ENCODE peak calls at places on chromosomes 1 and 21, in five cellular contexts. One of them, this sample, is unnamed.

GRCh38 chr1:225652726-225653462 is at the start of gene ENAH:
- DNase-seq in SK-N-SH: peak; percentile 96
- DNase-seq in uterus: peak; percentile 85
- DNase-seq in naive thymus-derived CD4-positive, alpha-beta T cell: peak; percentile 17
- DNase-seq in NT2/D1: peak; percentile 75
- DNase-seq in this sample: peak; percentile 62

GRCh38 chr1:206952182-206952581 is 5.9 kb upstream of the PIGR start:
- DNase-seq in NT2/D1: no peak
- DNase-seq in SK-N-SH: no peak
- DNase-seq in naive thymus-derived CD4-positive, alpha-beta T cell: no peak
- DNase-seq in uterus: no peak
- DNase-seq in this sample: no peak

GRCh38 chr1:72282690-72283203 is 408 bp upstream of the NEGR1 start:
- DNase-seq in uterus: peak; percentile 83
- DNase-seq in SK-N-SH: peak; percentile 79
- DNase-seq in naive thymus-derived CD4-positive, alpha-beta T cell: peak; percentile 55
- DNase-seq in NT2/D1: peak; percentile 86
- DNase-seq in this sample: peak; percentile 87

GRCh38 chr21:39004776-39005605 is 178.3 kb downstream of the PSMG1 start:
- DNase-seq in SK-N-SH: peak; percentile 83
- DNase-seq in uterus: peak; percentile 64
- DNase-seq in NT2/D1: no peak
- DNase-seq in naive thymus-derived CD4-positive, alpha-beta T cell: no peak
- DNase-seq in this sample: no peak

GRCh38 chr21:34135330-34135729 is 62.0 kb downstream of the MRPS6 start:
- DNase-seq in uterus: no peak
- DNase-seq in SK-N-SH: no peak
- DNase-seq in NT2/D1: no peak
- DNase-seq in naive thymus-derived CD4-positive, alpha-beta T cell: no peak
- DNase-seq in this sample: no peak

GRCh38 chr1:70256664-70257063 is 35.5 kb downstream of the SRSF11 start:
- DNase-seq in SK-N-SH: no peak
- DNase-seq in uterus: no peak
- DNase-seq in naive thymus-derived CD4-positive, alpha-beta T cell: no peak
- DNase-seq in NT2/D1: no peak
- DNase-seq in this sample: no peak

GRCh38 chr21:42317826-42318746 is 2.9 kb upstream of the TFF3 start:
- DNase-seq in naive thymus-derived CD4-positive, alpha-beta T cell: no peak
- DNase-seq in SK-N-SH: no peak
- DNase-seq in NT2/D1: no peak
- DNase-seq in uterus: peak; percentile 4
- DNase-seq in this sample: no peak

GRCh38 chr1:201896951-201897391 is 8.3 kb downstream of the SHISA4 start:
- DNase-seq in NT2/D1: no peak
- DNase-seq in naive thymus-derived CD4-positive, alpha-beta T cell: no peak
- DNase-seq in uterus: peak; percentile 83
- DNase-seq in SK-N-SH: no peak
- DNase-seq in this sample: peak; percentile 81

GRCh38 chr1:59295603-59296002 is 1.3 kb upstream of the FGGY start:
- DNase-seq in uterus: no peak
- DNase-seq in SK-N-SH: no peak
- DNase-seq in naive thymus-derived CD4-positive, alpha-beta T cell: no peak
- DNase-seq in NT2/D1: no peak
- DNase-seq in this sample: no peak

GRCh38 chr1:95660736-95661135 is 426.7 kb downstream of the RWDD3 start:
- DNase-seq in uterus: no peak
- DNase-seq in NT2/D1: no peak
- DNase-seq in SK-N-SH: no peak
- DNase-seq in naive thymus-derived CD4-positive, alpha-beta T cell: no peak
- DNase-seq in this sample: no peak

GRCh38 chr1:169550294-169550693 is 36.0 kb downstream of the F5 start:
- DNase-seq in naive thymus-derived CD4-positive, alpha-beta T cell: no peak
- DNase-seq in uterus: no peak
- DNase-seq in SK-N-SH: peak; percentile 21
- DNase-seq in NT2/D1: no peak
- DNase-seq in this sample: no peak

GRCh38 chr1:9360371-9361064 is 67.8 kb downstream of the SPSB1 start:
- DNase-seq in uterus: no peak
- DNase-seq in NT2/D1: no peak
- DNase-seq in SK-N-SH: no peak
- DNase-seq in naive thymus-derived CD4-positive, alpha-beta T cell: no peak
- DNase-seq in this sample: no peak

GRCh38 chr1:77824083-77824482 is 44.6 kb downstream of the MIGA1 start:
- DNase-seq in NT2/D1: peak; percentile 18
- DNase-seq in naive thymus-derived CD4-positive, alpha-beta T cell: no peak
- DNase-seq in uterus: no peak
- DNase-seq in SK-N-SH: no peak
- DNase-seq in this sample: no peak

GRCh38 chr1:1033009-1033587 is 13.2 kb downstream of the AGRN start:
- DNase-seq in NT2/D1: peak; percentile 86
- DNase-seq in SK-N-SH: peak; percentile 97
- DNase-seq in uterus: peak; percentile 68
- DNase-seq in naive thymus-derived CD4-positive, alpha-beta T cell: peak; percentile 74
- DNase-seq in this sample: peak; percentile 98

GRCh38 chr1:147892216-147892615 is 10.4 kb upstream of the GJA8 start:
- DNase-seq in NT2/D1: no peak
- DNase-seq in SK-N-SH: no peak
- DNase-seq in naive thymus-derived CD4-positive, alpha-beta T cell: no peak
- DNase-seq in uterus: no peak
- DNase-seq in this sample: peak; percentile 81

GRCh38 chr1:203396595-203397194 is 45.8 kb upstream of the FMOD start:
- DNase-seq in NT2/D1: no peak
- DNase-seq in naive thymus-derived CD4-positive, alpha-beta T cell: no peak
- DNase-seq in uterus: no peak
- DNase-seq in SK-N-SH: no peak
- DNase-seq in this sample: no peak

GRCh38 chr1:40650075-40650474 is 15.4 kb downstream of the RIMS3 start:
- DNase-seq in SK-N-SH: peak; percentile 56
- DNase-seq in naive thymus-derived CD4-positive, alpha-beta T cell: no peak
- DNase-seq in uterus: no peak
- DNase-seq in NT2/D1: no peak
- DNase-seq in this sample: peak; percentile 47

GRCh38 chr1:172398193-172398592 is 22.3 kb upstream of the C1orf105 start:
- DNase-seq in uterus: peak; percentile 46
- DNase-seq in SK-N-SH: no peak
- DNase-seq in naive thymus-derived CD4-positive, alpha-beta T cell: no peak
- DNase-seq in NT2/D1: no peak
- DNase-seq in this sample: no peak

GRCh38 chr1:54401799-54402198 is 4.4 kb downstream of the SSBP3 start:
- DNase-seq in NT2/D1: no peak
- DNase-seq in uterus: no peak
- DNase-seq in SK-N-SH: no peak
- DNase-seq in naive thymus-derived CD4-positive, alpha-beta T cell: no peak
- DNase-seq in this sample: no peak
- H3K36me3 ChIP-seq in NT2/D1: peaks cover 77% of the 10 kb centered on the region
- H3K36me3 ChIP-seq in uterus: no peaks in the 10 kb centered on the region
- H3K36me3 ChIP-seq in SK-N-SH: peaks cover 37% of the 10 kb centered on the region
- H3K36me3 ChIP-seq in naive thymus-derived CD4-positive, alpha-beta T cell: peaks cover 5% of the 10 kb centered on the region
- H3K36me3 ChIP-seq in this sample: peaks cover 86% of the 10 kb centered on the region

DNA sequence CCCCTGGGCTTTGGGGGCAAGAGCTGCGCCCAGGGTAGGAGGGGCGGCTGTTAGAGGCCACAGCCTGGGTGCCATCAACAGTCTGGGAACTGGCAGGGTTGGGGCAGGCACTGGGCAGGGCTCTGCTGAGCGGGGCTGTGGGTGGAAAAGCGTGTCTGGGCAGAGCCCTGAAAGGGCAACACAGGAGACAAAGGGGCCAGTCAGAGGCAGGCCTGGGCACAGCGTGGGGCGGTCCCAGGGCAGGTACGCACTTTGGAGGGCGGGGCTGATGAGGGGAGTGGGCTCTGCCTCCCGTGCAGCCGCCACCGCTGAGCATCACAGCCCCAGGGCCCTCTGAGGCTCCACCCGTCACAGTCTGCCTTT is 13.9 kb downstream of the CELSR2 start:
- DNase-seq in SK-N-SH: no peak
- DNase-seq in uterus: no peak
- DNase-seq in NT2/D1: no peak
- DNase-seq in naive thymus-derived CD4-positive, alpha-beta T cell: no peak
- DNase-seq in this sample: no peak
- H3K36me3 ChIP-seq in SK-N-SH: no peaks in the 10 kb centered on the region
- H3K36me3 ChIP-seq in uterus: no peaks in the 10 kb centered on the region
- H3K36me3 ChIP-seq in NT2/D1: peaks cover 82% of the 10 kb centered on the region
- H3K36me3 ChIP-seq in naive thymus-derived CD4-positive, alpha-beta T cell: no peaks in the 10 kb centered on the region
- H3K36me3 ChIP-seq in this sample: peaks cover 85% of the 10 kb centered on the region

GRCh38 chr21:32348604-32349332 is 44.0 kb downstream of the URB1 start:
- DNase-seq in naive thymus-derived CD4-positive, alpha-beta T cell: no peak
- DNase-seq in uterus: no peak
- DNase-seq in NT2/D1: no peak
- DNase-seq in SK-N-SH: no peak
- DNase-seq in this sample: no peak
- H3K36me3 ChIP-seq in naive thymus-derived CD4-positive, alpha-beta T cell: peaks cover 19% of the 10 kb centered on the region
- H3K36me3 ChIP-seq in uterus: no peaks in the 10 kb centered on the region
- H3K36me3 ChIP-seq in NT2/D1: peaks cover 99% of the 10 kb centered on the region
- H3K36me3 ChIP-seq in SK-N-SH: peaks cover 72% of the 10 kb centered on the region
- H3K36me3 ChIP-seq in this sample: peaks cover 92% of the 10 kb centered on the region

GRCh38 chr1:108703939-108704338 is 8.8 kb upstream of the FNDC7 start:
- DNase-seq in SK-N-SH: no peak
- DNase-seq in uterus: no peak
- DNase-seq in NT2/D1: no peak
- DNase-seq in naive thymus-derived CD4-positive, alpha-beta T cell: no peak
- DNase-seq in this sample: no peak

GRCh38 chr1:108704501-108704900 is 8.2 kb upstream of the FNDC7 start:
- DNase-seq in naive thymus-derived CD4-positive, alpha-beta T cell: no peak
- DNase-seq in NT2/D1: no peak
- DNase-seq in SK-N-SH: no peak
- DNase-seq in uterus: no peak
- DNase-seq in this sample: no peak

GRCh38 chr1:108701176-108701849 is 9.2 kb downstream of the PRPF38B start:
- DNase-seq in uterus: no peak
- DNase-seq in SK-N-SH: no peak
- DNase-seq in NT2/D1: no peak
- DNase-seq in naive thymus-derived CD4-positive, alpha-beta T cell: no peak
- DNase-seq in this sample: no peak

GRCh38 chr1:108695515-108695914 is 3.4 kb downstream of the PRPF38B start:
- DNase-seq in uterus: no peak
- DNase-seq in SK-N-SH: no peak
- DNase-seq in naive thymus-derived CD4-positive, alpha-beta T cell: no peak
- DNase-seq in NT2/D1: no peak
- DNase-seq in this sample: no peak

GRCh38 chr1:108699375-108700332 is 7.5 kb downstream of the PRPF38B start:
- DNase-seq in uterus: no peak
- DNase-seq in naive thymus-derived CD4-positive, alpha-beta T cell: no peak
- DNase-seq in NT2/D1: no peak
- DNase-seq in SK-N-SH: no peak
- DNase-seq in this sample: no peak
- H3K36me3 ChIP-seq in uterus: no peaks in the 10 kb centered on the region
- H3K36me3 ChIP-seq in naive thymus-derived CD4-positive, alpha-beta T cell: peaks cover 50% of the 10 kb centered on the region
- H3K36me3 ChIP-seq in NT2/D1: peaks cover 68% of the 10 kb centered on the region
- H3K36me3 ChIP-seq in SK-N-SH: peaks cover 71% of the 10 kb centered on the region
- H3K36me3 ChIP-seq in this sample: peaks cover 74% of the 10 kb centered on the region

GRCh38 chr1:42757892-42758275 is 8.9 kb downstream of the P3H1 start:
- DNase-seq in NT2/D1: no peak
- DNase-seq in naive thymus-derived CD4-positive, alpha-beta T cell: no peak
- DNase-seq in SK-N-SH: no peak
- DNase-seq in uterus: no peak
- DNase-seq in this sample: no peak
- H3K36me3 ChIP-seq in NT2/D1: peaks cover 97% of the 10 kb centered on the region
- H3K36me3 ChIP-seq in naive thymus-derived CD4-positive, alpha-beta T cell: peaks cover 7% of the 10 kb centered on the region
- H3K36me3 ChIP-seq in SK-N-SH: peaks cover 70% of the 10 kb centered on the region
- H3K36me3 ChIP-seq in uterus: no peaks in the 10 kb centered on the region
- H3K36me3 ChIP-seq in this sample: peaks cover 57% of the 10 kb centered on the region

GRCh38 chr1:230679131-230679530 is 34.8 kb downstream of the AGT start:
- DNase-seq in NT2/D1: no peak
- DNase-seq in SK-N-SH: no peak
- DNase-seq in uterus: no peak
- DNase-seq in naive thymus-derived CD4-positive, alpha-beta T cell: no peak
- DNase-seq in this sample: no peak
- H3K36me3 ChIP-seq in NT2/D1: peaks cover 72% of the 10 kb centered on the region
- H3K36me3 ChIP-seq in SK-N-SH: peaks cover 54% of the 10 kb centered on the region
- H3K36me3 ChIP-seq in uterus: no peaks in the 10 kb centered on the region
- H3K36me3 ChIP-seq in naive thymus-derived CD4-positive, alpha-beta T cell: peaks cover 13% of the 10 kb centered on the region
- H3K36me3 ChIP-seq in this sample: peaks cover 76% of the 10 kb centered on the region